ENCODE peak calls at places on chromosomes 6 and 20, in six cellular contexts. One of them, this sample, is unnamed.

GRCh38 chr6:32105433-32105832 is 3.7 kb downstream of the TNXB start:
- DNase-seq in heart left ventricle: no peak
- DNase-seq in neural progenitor cell: no peak
- DNase-seq in GM23248: peak; percentile 64
- DNase-seq in ascending aorta: no peak
- DNase-seq in PC-9: no peak
- DNase-seq in this sample: no peak

GRCh38 chr6:45965787-45966186 is 49.9 kb downstream of the CLIC5 start:
- DNase-seq in GM23248: peak; percentile 46
- DNase-seq in ascending aorta: no peak
- DNase-seq in neural progenitor cell: no peak
- DNase-seq in PC-9: peak; percentile 49
- DNase-seq in heart left ventricle: no peak
- DNase-seq in this sample: no peak

GRCh38 chr6:122476131-122476530 is 4.5 kb upstream of the SERINC1 start:
- DNase-seq in GM23248: peak; percentile 49
- DNase-seq in PC-9: no peak
- DNase-seq in heart left ventricle: no peak
- DNase-seq in neural progenitor cell: peak; percentile 25
- DNase-seq in ascending aorta: no peak
- DNase-seq in this sample: no peak

GRCh38 chr20:58892932-58893224 is 40.4 kb downstream of the GNAS start:
- DNase-seq in PC-9: no peak
- DNase-seq in neural progenitor cell: no peak
- DNase-seq in GM23248: no peak
- DNase-seq in heart left ventricle: no peak
- DNase-seq in ascending aorta: no peak
- DNase-seq in this sample: no peak

GRCh38 chr20:19661717-19662637 is 96.1 kb upstream of the RIN2 start:
- DNase-seq in ascending aorta: peak; percentile 83
- DNase-seq in heart left ventricle: peak; percentile 47
- DNase-seq in GM23248: peak; percentile 81
- DNase-seq in PC-9: peak; percentile 52
- DNase-seq in neural progenitor cell: peak; percentile 70
- DNase-seq in this sample: peak; percentile 55

GRCh38 chr20:19406371-19406770 is 193.9 kb downstream of the SLC24A3 start:
- DNase-seq in GM23248: no peak
- DNase-seq in neural progenitor cell: no peak
- DNase-seq in heart left ventricle: no peak
- DNase-seq in PC-9: no peak
- DNase-seq in ascending aorta: no peak
- DNase-seq in this sample: no peak

GRCh38 chr6:12420626-12421025 is 130.5 kb downstream of the EDN1 start:
- DNase-seq in PC-9: no peak
- DNase-seq in ascending aorta: no peak
- DNase-seq in GM23248: peak; percentile 68
- DNase-seq in heart left ventricle: no peak
- DNase-seq in neural progenitor cell: peak; percentile 82
- DNase-seq in this sample: no peak

GRCh38 chr6:81144346-81144745 is 608.1 kb downstream of the TENT5A start:
- DNase-seq in ascending aorta: no peak
- DNase-seq in GM23248: peak; percentile 19
- DNase-seq in PC-9: no peak
- DNase-seq in neural progenitor cell: no peak
- DNase-seq in heart left ventricle: no peak
- DNase-seq in this sample: no peak

GRCh38 chr6:36755435-36756348 is 58.1 kb downstream of the RAB44 start:
- DNase-seq in heart left ventricle: no peak
- DNase-seq in GM23248: peak; percentile 52
- DNase-seq in ascending aorta: no peak
- DNase-seq in PC-9: peak; percentile 77
- DNase-seq in neural progenitor cell: no peak
- DNase-seq in this sample: no peak

GRCh38 chr6:142874676-142875075 is 70.3 kb downstream of the HIVEP2 start:
- DNase-seq in ascending aorta: no peak
- DNase-seq in heart left ventricle: no peak
- DNase-seq in PC-9: peak; percentile 87
- DNase-seq in neural progenitor cell: no peak
- DNase-seq in GM23248: no peak
- DNase-seq in this sample: no peak

GRCh38 chr6:111873178-111874029 is at the start of gene FYN:
- DNase-seq in PC-9: peak; percentile 95
- DNase-seq in neural progenitor cell: peak; percentile 99
- DNase-seq in ascending aorta: peak; percentile 99
- DNase-seq in GM23248: peak; percentile 100
- DNase-seq in heart left ventricle: peak; percentile 98
- DNase-seq in this sample: peak; percentile 98
- H3K27ac ChIP-seq in PC-9: peak within 1 kb of the TSS; percentile 49
- H3K27ac ChIP-seq in neural progenitor cell: peak within 1 kb of the TSS; percentile 69
- H3K27ac ChIP-seq in ascending aorta: peak within 1 kb of the TSS; percentile 74
- H3K27ac ChIP-seq in GM23248: peak within 1 kb of the TSS; percentile 77
- H3K27ac ChIP-seq in heart left ventricle: peak within 1 kb of the TSS; percentile 90
- H3K27ac ChIP-seq in this sample: peak within 1 kb of the TSS; percentile 69

DNA sequence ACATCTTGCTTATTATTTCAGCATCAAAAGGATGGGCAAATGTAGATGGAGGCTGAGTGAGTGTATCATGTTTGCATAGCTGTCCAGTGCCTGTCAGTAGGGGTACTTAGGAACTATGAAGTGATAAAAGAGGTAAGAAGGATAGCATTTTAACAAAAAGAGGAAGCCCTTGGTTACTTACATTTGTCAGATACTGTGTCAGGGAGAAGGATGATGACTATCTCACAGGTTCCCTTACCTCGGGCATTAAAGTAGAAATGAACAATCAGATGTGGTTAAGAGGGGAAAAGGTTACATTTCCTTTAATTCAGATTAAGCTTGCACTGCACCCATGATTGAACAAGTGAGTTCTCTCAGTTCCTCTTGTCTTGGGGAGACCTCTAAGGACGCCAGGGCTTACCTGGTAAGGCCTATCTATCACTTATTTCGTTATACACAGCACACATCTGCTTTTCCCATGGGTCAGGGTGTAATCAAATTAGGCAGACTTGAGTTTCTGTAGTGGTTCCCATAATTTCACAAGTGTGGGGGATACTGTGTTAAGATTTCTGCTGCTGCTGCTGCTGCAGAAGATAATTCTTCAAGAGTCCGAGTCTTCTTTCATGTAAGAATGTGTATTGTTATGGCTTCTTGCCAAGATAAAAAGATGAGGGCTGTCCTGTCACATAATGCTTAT is 4.5 kb downstream of the FOXO3 start:
- DNase-seq in ascending aorta: peak; percentile 38
- DNase-seq in GM23248: peak; percentile 24
- DNase-seq in neural progenitor cell: no peak
- DNase-seq in PC-9: peak; percentile 67
- DNase-seq in heart left ventricle: no peak
- DNase-seq in this sample: no peak
- H3K4me1 ChIP-seq in ascending aorta: peaks cover 41% of the 10 kb centered on the region
- H3K4me1 ChIP-seq in GM23248: peaks cover 42% of the 10 kb centered on the region
- H3K4me1 ChIP-seq in neural progenitor cell: peaks cover 9% of the 10 kb centered on the region
- H3K4me1 ChIP-seq in PC-9: peaks cover 37% of the 10 kb centered on the region
- H3K4me1 ChIP-seq in heart left ventricle: peaks cover 49% of the 10 kb centered on the region
- H3K4me1 ChIP-seq in this sample: peaks cover 32% of the 10 kb centered on the region

GRCh38 chr20:43728686-43729255 is 2.0 kb upstream of the GTSF1L start:
- DNase-seq in PC-9: no peak
- DNase-seq in ascending aorta: no peak
- DNase-seq in GM23248: no peak
- DNase-seq in neural progenitor cell: no peak
- DNase-seq in heart left ventricle: no peak
- DNase-seq in this sample: no peak
- H3K27ac ChIP-seq in PC-9: no peak overlapping the region
- H3K27ac ChIP-seq in ascending aorta: no peak overlapping the region
- H3K27ac ChIP-seq in GM23248: no peak overlapping the region
- H3K27ac ChIP-seq in neural progenitor cell: no peak overlapping the region
- H3K27ac ChIP-seq in heart left ventricle: no peak overlapping the region
- H3K27ac ChIP-seq in this sample: no peak overlapping the region

GRCh38 chr20:17587831-17588230 is 18.0 kb downstream of the DSTN start:
- DNase-seq in PC-9: no peak
- DNase-seq in heart left ventricle: no peak
- DNase-seq in ascending aorta: no peak
- DNase-seq in GM23248: no peak
- DNase-seq in neural progenitor cell: no peak
- DNase-seq in this sample: no peak
- H3K4me1 ChIP-seq in PC-9: peaks cover 13% of the 10 kb centered on the region
- H3K4me1 ChIP-seq in heart left ventricle: peaks cover 69% of the 10 kb centered on the region
- H3K4me1 ChIP-seq in ascending aorta: peaks cover 61% of the 10 kb centered on the region
- H3K4me1 ChIP-seq in GM23248: peaks cover 19% of the 10 kb centered on the region
- H3K4me1 ChIP-seq in neural progenitor cell: peaks cover 3% of the 10 kb centered on the region
- H3K4me1 ChIP-seq in this sample: peaks cover 40% of the 10 kb centered on the region

GRCh38 chr6:155586036-155586557 is 130.5 kb upstream of the NOX3 start:
- DNase-seq in GM23248: no peak
- DNase-seq in neural progenitor cell: no peak
- DNase-seq in heart left ventricle: no peak
- DNase-seq in ascending aorta: no peak
- DNase-seq in PC-9: no peak
- DNase-seq in this sample: no peak
- H3K27ac ChIP-seq in GM23248: no peak overlapping the region
- H3K27ac ChIP-seq in neural progenitor cell: no peak overlapping the region
- H3K27ac ChIP-seq in heart left ventricle: no peak overlapping the region
- H3K27ac ChIP-seq in ascending aorta: no peak overlapping the region
- H3K27ac ChIP-seq in PC-9: no peak overlapping the region
- H3K27ac ChIP-seq in this sample: no peak overlapping the region

This sample was measured in left lung.